ENCODE peak calls at places on chromosomes 11 and 22, in five cellular contexts. K is LoVo; F is T follicular helper cell; W is posterior cingulate gyrus; L is naive thymus-derived CD8-positive, alpha-beta T cell. V is an unnamed sample.

GRCh38 chr11:46357483-46357936 is 10.2 kb downstream of the DGKZ start:
- DNase-seq in K (no peak), F (no peak), W (no peak), L (no peak), V (no peak)

GRCh38 chr11:2701230-2701629 is 1.4 kb upstream of the KCNQ1OT1 start:
- DNase-seq in F (no peak), K (no peak), L (no peak), W (no peak), V (no peak)

GRCh38 chr11:31974737-31975136 is 116.1 kb upstream of the RCN1 start:
- DNase-seq in L (no peak), K (no peak), W (no peak), F (no peak), V (no peak)

GRCh38 chr11:86800076-86800955 is at the start of gene PRSS23:
- DNase-seq in W (peak; percentile 45), L (no peak), F (no peak), K (peak; percentile 74), V (no peak)

GRCh38 chr22:40031766-40032470 is 37.2 kb downstream of the FAM83F start:
- DNase-seq in L (no peak), F (no peak), K (no peak), W (no peak), V (no peak)

GRCh38 chr22:47032956-47033647 is 270.7 kb downstream of the TBC1D22A start:
- DNase-seq in W (no peak), F (no peak), K (no peak), L (no peak), V (no peak)

GRCh38 chr22:20751185-20751851 is 22.6 kb upstream of the SERPIND1 start:
- DNase-seq in L (no peak), F (no peak), K (no peak), W (no peak), V (no peak)

GRCh38 chr11:35978173-35978572 is 34.3 kb downstream of the LDLRAD3 start:
- DNase-seq in K (no peak), W (no peak), L (no peak), F (no peak), V (no peak)

GRCh38 chr11:119727523-119728081 is 1.4 kb downstream of the NECTIN1 start:
- DNase-seq in L (peak; percentile 17), K (no peak), W (peak; percentile 55), F (peak; percentile 12), V (no peak)

GRCh38 chr22:48653306-48653705 is 1174.4 kb downstream of the BRD1 start:
- DNase-seq in F (no peak), L (no peak), W (no peak), K (no peak), V (no peak)

GRCh38 chr11:128471138-128471661 is 116.2 kb downstream of the ETS1 start:
- DNase-seq in K (no peak), F (no peak), W (no peak), L (peak; percentile 76), V (no peak)

GRCh38 chr11:3001496-3001895 is 9.4 kb upstream of the NAP1L4 start:
- DNase-seq in K (no peak), W (peak; percentile 90), L (no peak), F (no peak), V (peak; percentile 83)

GRCh38 chr11:10640308-10640707 is 53.2 kb downstream of the IRAG1 start:
- DNase-seq in F (no peak), L (no peak), K (no peak), W (no peak), V (no peak)

GRCh38 chr11:66055021-66055420 is 2.9 kb downstream of the SF3B2 start:
- DNase-seq in W (no peak), K (no peak), L (no peak), F (no peak), V (no peak)

GRCh38 chr11:77407613-77408012 is 66.3 kb downstream of the PAK1 start:
- DNase-seq in F (no peak), K (peak; percentile 83), W (no peak), L (no peak), V (no peak)

GRCh38 chr11:7971846-7972245 is 6.6 kb upstream of the NLRP10 start:
- DNase-seq in W (no peak), L (no peak), K (no peak), F (no peak), V (no peak)

GRCh38 chr11:77908835-77909234 is 85.6 kb downstream of the INTS4 start:
- DNase-seq in F (no peak), K (no peak), W (no peak), L (no peak), V (no peak)

GRCh38 chr11:74783241-74783871 is 34.7 kb downstream of the RNF169 start:
- DNase-seq in K (peak; percentile 53), W (no peak), F (no peak), L (peak; percentile 59), V (no peak)